ENCODE peak calls at places on chromosomes 5 and 9, in six cellular contexts. J, F, T, I, L and O are unnamed samples.

GRCh38 chr5:115439042-115439441 is 105.5 kb downstream of the FEM1C start:
- DNase-seq in J (no peak), F (peak), T (no peak), I (no peak), L (no peak), O (no peak)

GRCh38 chr9:928363-929042 is 48.0 kb upstream of the DMRT3 start:
- DNase-seq in J (no peak), F (no peak), T (no peak), I (peak), L (peak), O (no peak)

GRCh38 chr5:110346893-110347358 is 379.5 kb downstream of the TMEM232 start:
- DNase-seq in J (no peak), F (no peak), T (no peak), I (no peak), L (no peak), O (no peak)

GRCh38 chr9:99118782-99119466 is 14.0 kb downstream of the TGFBR1 start:
- DNase-seq in J (no peak), F (no peak), T (no peak), I (no peak), L (no peak), O (no peak)

GRCh38 chr5:107878676-107879075 is 207.9 kb upstream of the EFNA5 start:
- DNase-seq in J (no peak), F (no peak), T (no peak), I (no peak), L (no peak), O (no peak)

GRCh38 chr5:148697177-148697820 is 43.0 kb upstream of the HTR4 start:
- DNase-seq in J (no peak), F (peak), T (no peak), I (no peak), L (peak), O (peak)

GRCh38 chr5:6551955-6552313 is 80.9 kb downstream of the NSUN2 start:
- DNase-seq in J (no peak), F (no peak), T (no peak), I (no peak), L (no peak), O (no peak)

GRCh38 chr5:112412370-112412769 is 6.7 kb downstream of the EPB41L4A start:
- DNase-seq in J (no peak), F (no peak), T (no peak), I (no peak), L (no peak), O (no peak)

GRCh38 chr5:111107371-111107770 is 15.2 kb downstream of the WDR36 start:
- DNase-seq in J (no peak), F (no peak), T (no peak), I (no peak), L (peak), O (no peak)

GRCh38 chr5:19790811-19791466 is 197.1 kb downstream of the CDH18 start:
- DNase-seq in J (no peak), F (no peak), T (no peak), I (no peak), L (no peak), O (no peak)

GRCh38 chr5:55039843-55040242 is 15.8 kb downstream of the GZMK start:
- DNase-seq in J (no peak), F (no peak), T (no peak), I (no peak), L (no peak), O (no peak)

GRCh38 chr9:127589955-127590370 is 22.1 kb upstream of the STXBP1 start:
- DNase-seq in J (no peak), F (peak), T (peak), I (no peak), L (peak), O (no peak)

DNA sequence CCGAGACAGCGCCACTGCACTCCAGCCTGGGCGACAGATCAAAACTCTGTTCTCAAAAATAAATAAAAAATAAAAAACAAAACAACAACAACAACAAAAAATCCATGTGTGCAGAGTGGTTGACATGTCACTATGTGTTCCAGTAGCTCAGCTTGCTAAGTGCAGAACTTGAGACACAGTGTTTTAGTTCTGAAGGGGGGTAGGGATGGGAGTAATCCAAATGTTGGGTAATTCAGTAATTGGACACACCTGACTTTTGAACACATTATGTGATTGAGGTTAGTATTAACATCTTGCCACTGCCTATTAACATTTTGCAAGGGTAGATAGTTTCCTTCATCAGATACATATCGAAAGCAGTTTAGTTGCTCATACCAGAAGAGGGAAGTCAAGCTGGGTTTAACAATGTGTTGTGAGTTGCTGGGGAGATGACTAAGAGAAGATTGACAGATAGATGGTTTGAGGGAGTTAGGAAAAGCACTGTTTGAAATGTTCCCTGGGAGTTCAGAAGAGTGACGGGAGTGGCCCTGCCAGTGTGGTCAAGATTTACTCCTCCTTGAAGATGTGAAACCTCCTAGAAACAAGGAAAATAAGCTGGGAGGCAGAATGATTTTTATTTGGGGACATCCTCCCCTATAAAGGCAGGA is 928 bp downstream of the HACD4 start:
- DNase-seq in J (no peak), F (peak), T (no peak), I (no peak), L (peak), O (no peak)
- H3K4me3 ChIP-seq in J (peak), F (peak), T (peak), I (no peak), L (no peak), O (peak)

GRCh38 chr9:113793558-113793957 is 82.6 kb upstream of the ZNF618 start:
- DNase-seq in J (no peak), F (no peak), T (no peak), I (no peak), L (no peak), O (no peak)

GRCh38 chr9:113785334-113785733 is 90.8 kb upstream of the ZNF618 start:
- DNase-seq in J (peak), F (no peak), T (no peak), I (no peak), L (no peak), O (no peak)

GRCh38 chr9:113783475-113783874 is 92.6 kb upstream of the ZNF618 start:
- DNase-seq in J (no peak), F (no peak), T (no peak), I (no peak), L (no peak), O (no peak)

GRCh38 chr9:113787871-113788270 is 88.2 kb upstream of the ZNF618 start:
- DNase-seq in J (no peak), F (no peak), T (no peak), I (no peak), L (no peak), O (no peak)
- TF ChIP-seq CTCF in J (no peak), F (no peak), T (no peak), I (peak), L (no peak), O (no peak)

GRCh38 chr9:87882627-87883026 is at the start of gene SPATA31E1:
- DNase-seq in J (no peak), F (no peak), T (no peak), I (no peak), L (no peak), O (no peak)

GRCh38 chr9:87883990-87884389 is 1.3 kb downstream of the SPATA31E1 start:
- DNase-seq in J (no peak), F (no peak), T (no peak), I (no peak), L (no peak), O (no peak)

GRCh38 chr9:87884578-87885459 is 2.1 kb downstream of the SPATA31E1 start:
- DNase-seq in J (no peak), F (no peak), T (no peak), I (no peak), L (no peak), O (no peak)

GRCh38 chr9:87885484-87886189 is 3.0 kb downstream of the SPATA31E1 start:
- DNase-seq in J (no peak), F (no peak), T (no peak), I (no peak), L (no peak), O (no peak)

DNA sequence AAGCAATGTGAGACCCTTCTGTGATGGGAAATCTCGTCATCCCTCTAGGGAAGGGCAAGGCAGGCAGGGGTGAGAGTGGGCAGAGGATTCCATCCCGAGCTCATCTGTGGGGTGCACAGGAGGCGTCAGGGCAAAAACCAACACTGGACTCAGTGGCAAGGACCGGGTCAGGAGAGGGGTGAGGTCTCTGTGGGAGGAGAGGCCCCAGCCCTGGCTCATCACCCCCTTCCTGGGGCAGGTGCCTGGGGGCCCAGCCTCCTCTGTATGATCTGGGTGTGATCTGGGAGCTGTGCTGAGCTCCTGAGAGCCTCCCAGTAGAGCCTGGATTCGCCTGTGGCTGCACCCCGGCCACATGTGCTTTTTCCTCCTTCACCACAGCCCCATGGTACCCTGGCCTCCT is 597 bp downstream of the SPATA31E1 start:
- DNase-seq in J (no peak), F (no peak), T (no peak), I (no peak), L (no peak), O (no peak)
- H3K4me3 ChIP-seq in J (no peak), F (no peak), T (no peak), I (no peak), L (no peak), O (no peak)

GRCh38 chr5:168031614-168032013 is 259.8 kb upstream of the WWC1 start:
- DNase-seq in J (no peak), F (no peak), T (no peak), I (no peak), L (no peak), O (no peak)
- TF ChIP-seq CTCF in J (no peak), F (no peak), T (no peak), I (no peak), L (no peak), O (no peak)

GRCh38 chr9:121944741-121945191 is 148.3 kb downstream of the TTLL11 start:
- DNase-seq in J (no peak), F (peak), T (no peak), I (no peak), L (no peak), O (peak)
- H3K4me3 ChIP-seq in J (no peak), F (no peak), T (no peak), I (no peak), L (no peak), O (no peak)

GRCh38 chr5:60958712-60959111 is 13.7 kb downstream of the NDUFAF2 start:
- DNase-seq in J (no peak), F (no peak), T (no peak), I (no peak), L (no peak), O (no peak)

GRCh38 chr5:60961685-60962084 is 16.7 kb downstream of the NDUFAF2 start:
- DNase-seq in J (no peak), F (peak), T (no peak), I (no peak), L (peak), O (no peak)

GRCh38 chr5:60960591-60960990 is 15.6 kb downstream of the NDUFAF2 start:
- DNase-seq in J (no peak), F (peak), T (no peak), I (no peak), L (peak), O (no peak)

GRCh38 chr5:60958088-60958487 is 13.1 kb downstream of the NDUFAF2 start:
- DNase-seq in J (no peak), F (no peak), T (no peak), I (no peak), L (no peak), O (no peak)

DNA sequence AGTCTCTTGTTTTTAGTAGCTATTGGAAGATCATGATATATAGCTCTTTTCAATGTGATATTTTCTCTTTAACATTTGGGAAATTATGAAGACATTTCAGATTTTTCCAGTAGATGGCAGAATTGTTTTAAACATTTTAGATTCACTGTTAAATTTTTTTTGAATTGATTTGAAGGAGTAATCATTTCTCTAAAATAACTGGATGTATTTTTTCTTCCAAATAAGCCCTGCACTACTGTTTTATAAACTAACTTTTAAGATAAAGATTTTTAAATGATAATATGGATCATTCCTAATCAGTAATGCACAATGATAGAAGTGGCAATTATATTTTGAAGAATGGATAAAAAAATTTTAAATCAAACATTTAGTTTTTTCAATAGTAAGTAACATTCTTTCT is 14.2 kb downstream of the NDUFAF2 start:
- DNase-seq in J (no peak), F (peak), T (no peak), I (no peak), L (peak), O (no peak)
- TF ChIP-seq CTCF in J (peak), F (no peak), T (peak), I (no peak), L (peak), O (no peak)

DNA sequence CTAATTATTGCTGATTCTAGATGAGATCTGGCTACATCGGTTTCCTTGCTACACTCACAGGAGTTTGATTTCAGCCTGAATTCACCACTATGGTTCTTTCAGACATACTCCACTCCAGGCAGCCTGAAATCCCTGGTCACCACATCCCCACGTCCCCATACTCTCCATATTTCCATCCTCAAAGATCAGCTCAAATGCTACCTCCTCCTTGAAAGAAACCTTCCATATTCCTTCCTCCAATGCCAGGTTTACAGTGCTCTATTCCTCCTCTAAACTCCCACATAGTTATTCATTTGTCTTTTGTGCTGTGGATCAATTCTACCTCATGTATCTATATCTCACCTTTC is 151.7 kb downstream of the GLIS3 start:
- DNase-seq in J (no peak), F (no peak), T (no peak), I (no peak), L (no peak), O (no peak)
- H3K4me3 ChIP-seq in J (no peak), F (no peak), T (no peak), I (no peak), L (no peak), O (no peak)

DNA sequence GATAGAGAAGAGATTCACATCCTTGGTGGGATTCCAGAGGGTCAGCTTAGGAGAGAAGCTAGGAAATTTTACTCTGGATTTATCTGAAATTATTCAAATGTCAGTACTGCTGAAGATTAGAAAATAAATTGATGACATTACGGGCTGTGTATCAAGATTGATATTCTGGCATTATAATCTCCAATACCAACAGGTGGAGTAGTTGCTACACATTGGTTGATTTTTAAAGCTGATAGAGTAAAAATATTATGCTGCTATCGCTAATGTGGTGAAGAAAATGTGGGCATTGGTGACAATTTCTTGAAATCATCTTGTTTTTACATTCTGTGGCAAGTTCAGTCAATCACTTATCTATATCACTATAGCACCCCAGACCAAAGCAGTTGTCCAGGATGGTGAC is 378.5 kb downstream of the MTRR start:
- DNase-seq in J (no peak), F (peak), T (no peak), I (no peak), L (no peak), O (no peak)
- TF ChIP-seq CTCF in J (no peak), F (peak), T (no peak), I (no peak), L (peak), O (no peak)